ENCODE peak calls at places on chromosomes 4 and X, in seven cellular contexts. N is germinal center; I is mesendoderm; X is activated T-cell treated with anti-CD3 and anti-CD28 coated beads, Interleukin-2, amount 50 U/mL, for 48 hours; Z is left lung; S is IMR-90; T is transverse colon. P is an unnamed sample.

GRCh38 chr4:186901850-186902249 is 178.2 kb upstream of the FAT1 start:
- DNase-seq in N (no peak), I (no peak), X (no peak), Z (no peak), S (no peak), T (no peak), P (no peak)

GRCh38 chrX:72041166-72041565 is 90.5 kb downstream of the RTL5 start:
- DNase-seq in N (no peak), I (no peak), X (no peak), Z (no peak), S (no peak), T (no peak), P (no peak)

GRCh38 chr4:175290401-175290800 is 372.2 kb downstream of the ADAM29 start:
- DNase-seq in N (no peak), I (no peak), X (no peak), Z (no peak), S (peak), T (no peak), P (peak)

GRCh38 chr4:6641164-6641970 is 882 bp downstream of the MRFAP1 start:
- DNase-seq in N (peak), I (peak), X (peak), Z (peak), S (peak), T (peak), P (peak)

GRCh38 chr4:65943076-65943475 is 272.8 kb upstream of the EPHA5 start:
- DNase-seq in N (no peak), I (peak), X (no peak), Z (no peak), S (no peak), T (no peak), P (peak)

GRCh38 chr4:166972071-166972470 is 262.2 kb downstream of the SPOCK3 start:
- DNase-seq in N (no peak), I (no peak), X (no peak), Z (no peak), S (no peak), T (no peak), P (peak)

GRCh38 chr4:20652226-20652836 is 47.9 kb upstream of the PACRGL start:
- DNase-seq in N (no peak), I (no peak), X (no peak), Z (no peak), S (no peak), T (no peak), P (no peak)

GRCh38 chr4:105060628-105061027 is 86.0 kb upstream of the TET2 start:
- DNase-seq in N (peak), I (peak), X (no peak), Z (no peak), S (peak), T (no peak), P (peak)

GRCh38 chr4:76570141-76570989 is 135.3 kb downstream of the SHROOM3 start:
- DNase-seq in N (no peak), I (peak), X (no peak), Z (no peak), S (peak), T (no peak), P (peak)

GRCh38 chrX:8323356-8323755 is 141.3 kb upstream of the VCX3B start:
- DNase-seq in N (no peak), I (peak), X (no peak), Z (no peak), S (no peak), T (no peak), P (no peak)

GRCh38 chr4:169492436-169493163 is 119.8 kb downstream of the NEK1 start:
- DNase-seq in N (peak), I (peak), X (peak), Z (no peak), S (peak), T (peak), P (peak)

GRCh38 chr4:15006416-15007024 is 4.2 kb downstream of the CPEB2 start:
- DNase-seq in N (peak), I (no peak), X (no peak), Z (no peak), S (peak), T (no peak), P (peak)

GRCh38 chrX:49792376-49792775 is 36.7 kb upstream of the PAGE4 start:
- DNase-seq in N (no peak), I (no peak), X (no peak), Z (no peak), S (no peak), T (no peak), P (peak)

GRCh38 chrX:107445146-107445545 is 4.3 kb upstream of the FRMPD3 start:
- DNase-seq in N (no peak), I (no peak), X (no peak), Z (no peak), S (no peak), T (no peak), P (no peak)

GRCh38 chr4:165294907-165295306 is 32.6 kb upstream of the MSMO1 start:
- DNase-seq in N (peak), I (no peak), X (no peak), Z (no peak), S (no peak), T (no peak), P (no peak)

GRCh38 chrX:131853440-131853839 is 169.7 kb upstream of the STK26 start:
- DNase-seq in N (no peak), I (no peak), X (no peak), Z (no peak), S (no peak), T (no peak), P (no peak)

GRCh38 chr4:157271166-157271869 is 50.8 kb downstream of the GRIA2 start:
- DNase-seq in N (no peak), I (peak), X (no peak), Z (no peak), S (no peak), T (no peak), P (peak)

GRCh38 chr4:19239565-19239964 is 1012.1 kb upstream of the SLIT2 start:
- DNase-seq in N (no peak), I (no peak), X (no peak), Z (no peak), S (peak), T (no peak), P (peak)

GRCh38 chrX:154384284-154384892 is 5.3 kb downstream of the EMD start:
- DNase-seq in N (no peak), I (no peak), X (peak), Z (no peak), S (no peak), T (no peak), P (peak)

GRCh38 chr4:113827285-113827684 is 65.7 kb upstream of the CAMK2D start:
- DNase-seq in N (no peak), I (no peak), X (no peak), Z (no peak), S (peak), T (no peak), P (peak)

GRCh38 chr4:153530284-153530995 is 64.3 kb downstream of the TMEM131L start:
- DNase-seq in N (no peak), I (no peak), X (peak), Z (no peak), S (no peak), T (no peak), P (no peak)

GRCh38 chrX:134949271-134949670 is 41.5 kb upstream of the SMIM10 start:
- DNase-seq in N (no peak), I (peak), X (no peak), Z (no peak), S (peak), T (no peak), P (peak)

GRCh38 chrX:72297953-72298730 is 7.6 kb downstream of the CITED1 start:
- DNase-seq in N (no peak), I (peak), X (peak), Z (no peak), S (no peak), T (no peak), P (peak)

GRCh38 chrX:8784162-8784561 is 17.0 kb downstream of the FAM9A start:
- DNase-seq in N (no peak), I (no peak), X (no peak), Z (no peak), S (no peak), T (no peak), P (no peak)

GRCh38 chr4:47465008-47465407 is 1.5 kb upstream of the COMMD8 start:
- DNase-seq in N (peak), I (no peak), X (no peak), Z (no peak), S (no peak), T (no peak), P (no peak)

P was measured in fibroblast of mammary gland.